ENCODE peak calls at places on chromosomes 5 and 9, in seven cellular contexts. X is cardiac muscle cell; W is CD8-positive, alpha-beta memory T cell; S is CD8-positive, alpha-beta T cell; K is stomach; Y is Caco-2; Q is A549. E is an unnamed sample.

GRCh38 chr5:40389591-40389990 is 290.1 kb upstream of the PTGER4 start:
- DNase-seq in X (no peak), W (no peak), S (no peak), K (no peak), Y (no peak), Q (no peak), E (no peak)

GRCh38 chr5:5788793-5789192 is 366.3 kb downstream of the ICE1 start:
- DNase-seq in X (no peak), W (no peak), S (no peak), K (no peak), Y (no peak), Q (no peak), E (no peak)

GRCh38 chr5:72134226-72134625 is 27.0 kb downstream of the MAP1B start:
- DNase-seq in X (no peak), W (no peak), S (no peak), K (no peak), Y (no peak), Q (no peak), E (no peak)

GRCh38 chr5:90947667-90948066 is 389.1 kb downstream of the ADGRV1 start:
- DNase-seq in X (no peak), W (no peak), S (no peak), K (no peak), Y (no peak), Q (no peak), E (no peak)

GRCh38 chr9:35406183-35406959 is 83.5 kb upstream of the RUSC2 start:
- DNase-seq in X (peak; percentile 48), W (no peak), S (no peak), K (peak; percentile 73), Y (no peak), Q (no peak), E (peak; percentile 56)

GRCh38 chr5:68368686-68369359 is 153.3 kb downstream of the PIK3R1 start:
- DNase-seq in X (no peak), W (no peak), S (no peak), K (no peak), Y (no peak), Q (no peak), E (no peak)

GRCh38 chr5:5140051-5141010 is at the start of gene ADAMTS16:
- DNase-seq in X (no peak), W (no peak), S (no peak), K (no peak), Y (no peak), Q (no peak), E (no peak)

GRCh38 chr5:155620819-155621410 is 607.4 kb downstream of the KIF4B start:
- DNase-seq in X (no peak), W (no peak), S (no peak), K (no peak), Y (no peak), Q (no peak), E (no peak)

GRCh38 chr5:141421489-141421855 is 621 bp downstream of the PCDHGA11 start:
- DNase-seq in X (no peak), W (no peak), S (no peak), K (no peak), Y (no peak), Q (no peak), E (no peak)
- H3K9me3 ChIP-seq in X (peaks cover 27% of the 10 kb centered on the region), W (peaks cover 13% of the 10 kb centered on the region), S (peaks cover 9% of the 10 kb centered on the region), K (peaks cover 100% of the 10 kb centered on the region), Y (peaks cover 14% of the 10 kb centered on the region), Q (peaks cover 73% of the 10 kb centered on the region), E (peaks cover 52% of the 10 kb centered on the region)

GRCh38 chr9:61669352-61669751 is 479.5 kb downstream of the SPATA31A7 start:
- DNase-seq in X (no peak), W (no peak), S (no peak), K (no peak), Y (no peak), Q (no peak), E (no peak)

GRCh38 chr9:61673664-61674381 is 484.0 kb downstream of the SPATA31A7 start:
- DNase-seq in X (no peak), W (no peak), S (no peak), K (no peak), Y (no peak), Q (no peak), E (no peak)

GRCh38 chr9:61673247-61673646 is 483.4 kb downstream of the SPATA31A7 start:
- DNase-seq in X (no peak), W (no peak), S (no peak), K (no peak), Y (no peak), Q (no peak), E (no peak)

GRCh38 chr9:61670616-61671015 is 480.8 kb downstream of the SPATA31A7 start:
- DNase-seq in X (no peak), W (no peak), S (no peak), K (no peak), Y (no peak), Q (no peak), E (no peak)

GRCh38 chr9:61671276-61671973 is 481.6 kb downstream of the SPATA31A7 start:
- DNase-seq in X (no peak), W (no peak), S (no peak), K (no peak), Y (no peak), Q (no peak), E (no peak)
- H3K9me3 ChIP-seq in X (no peaks in the 10 kb centered on the region), W (no peaks in the 10 kb centered on the region), S (no peaks in the 10 kb centered on the region), K (peaks cover 66% of the 10 kb centered on the region), Y (no peaks in the 10 kb centered on the region), Q (peaks cover 2% of the 10 kb centered on the region), E (no peaks in the 10 kb centered on the region)

DNA sequence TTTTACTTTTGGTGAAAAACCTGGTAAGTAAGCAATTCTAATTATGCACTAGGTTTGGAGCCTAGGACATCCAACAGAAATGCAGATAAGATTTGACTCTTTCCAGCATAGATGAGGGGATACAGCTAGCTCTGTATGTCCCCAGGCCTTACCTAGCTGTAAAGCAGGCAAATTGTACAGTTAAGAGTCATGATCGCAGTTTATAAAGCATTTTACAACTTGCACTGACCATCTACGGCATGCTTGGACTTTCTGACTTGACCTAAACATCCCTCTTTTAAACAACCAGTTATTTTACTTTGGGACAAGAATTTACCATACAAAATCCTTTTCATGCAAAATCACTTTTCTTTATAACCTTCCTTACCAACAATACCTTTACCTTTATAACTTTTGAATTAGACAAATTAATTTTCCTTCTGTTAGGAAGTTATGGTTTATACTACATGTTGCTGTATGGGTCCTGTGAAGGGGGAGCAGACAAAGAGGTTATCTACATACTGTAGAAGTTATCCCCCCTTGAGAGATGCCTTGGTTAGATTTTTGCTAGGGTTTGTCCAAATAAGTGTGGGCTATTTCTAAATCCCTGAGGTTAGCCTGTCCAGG is 36.8 kb downstream of the FGD3 start:
- DNase-seq in X (no peak), W (no peak), S (no peak), K (no peak), Y (peak; percentile 28), Q (peak; percentile 50), E (no peak)
- H3K9me3 ChIP-seq in X (no peaks in the 10 kb centered on the region), W (no peaks in the 10 kb centered on the region), S (no peaks in the 10 kb centered on the region), K (peaks cover 11% of the 10 kb centered on the region), Y (peaks cover 21% of the 10 kb centered on the region), Q (peaks cover 39% of the 10 kb centered on the region), E (peaks cover 97% of the 10 kb centered on the region)

GRCh38 chr5:141150993-141151325 is 1.1 kb downstream of the PCDHB6 start:
- DNase-seq in X (no peak), W (no peak), S (no peak), K (no peak), Y (no peak), Q (no peak), E (no peak)
- H3K9me3 ChIP-seq in X (no peaks in the 10 kb centered on the region), W (no peaks in the 10 kb centered on the region), S (peaks cover 4% of the 10 kb centered on the region), K (peaks cover 84% of the 10 kb centered on the region), Y (peaks cover 4% of the 10 kb centered on the region), Q (peaks cover 12% of the 10 kb centered on the region), E (peaks cover 10% of the 10 kb centered on the region)

GRCh38 chr9:25960235-25960634 is 282.0 kb upstream of the TUSC1 start:
- DNase-seq in X (no peak), W (no peak), S (no peak), K (no peak), Y (no peak), Q (no peak), E (no peak)
- H3K9me3 ChIP-seq in X (no peaks in the 10 kb centered on the region), W (peaks cover 5% of the 10 kb centered on the region), S (no peaks in the 10 kb centered on the region), K (peaks cover 15% of the 10 kb centered on the region), Y (no peaks in the 10 kb centered on the region), Q (peaks cover 8% of the 10 kb centered on the region), E (peaks cover 26% of the 10 kb centered on the region)

GRCh38 chr5:8721536-8721935 is 824.3 kb downstream of the SEMA5A start:
- DNase-seq in X (no peak), W (no peak), S (no peak), K (no peak), Y (no peak), Q (no peak), E (no peak)
- H3K9me3 ChIP-seq in X (no peaks in the 10 kb centered on the region), W (no peaks in the 10 kb centered on the region), S (no peaks in the 10 kb centered on the region), K (no peaks in the 10 kb centered on the region), Y (no peaks in the 10 kb centered on the region), Q (no peaks in the 10 kb centered on the region), E (no peaks in the 10 kb centered on the region)

DNA sequence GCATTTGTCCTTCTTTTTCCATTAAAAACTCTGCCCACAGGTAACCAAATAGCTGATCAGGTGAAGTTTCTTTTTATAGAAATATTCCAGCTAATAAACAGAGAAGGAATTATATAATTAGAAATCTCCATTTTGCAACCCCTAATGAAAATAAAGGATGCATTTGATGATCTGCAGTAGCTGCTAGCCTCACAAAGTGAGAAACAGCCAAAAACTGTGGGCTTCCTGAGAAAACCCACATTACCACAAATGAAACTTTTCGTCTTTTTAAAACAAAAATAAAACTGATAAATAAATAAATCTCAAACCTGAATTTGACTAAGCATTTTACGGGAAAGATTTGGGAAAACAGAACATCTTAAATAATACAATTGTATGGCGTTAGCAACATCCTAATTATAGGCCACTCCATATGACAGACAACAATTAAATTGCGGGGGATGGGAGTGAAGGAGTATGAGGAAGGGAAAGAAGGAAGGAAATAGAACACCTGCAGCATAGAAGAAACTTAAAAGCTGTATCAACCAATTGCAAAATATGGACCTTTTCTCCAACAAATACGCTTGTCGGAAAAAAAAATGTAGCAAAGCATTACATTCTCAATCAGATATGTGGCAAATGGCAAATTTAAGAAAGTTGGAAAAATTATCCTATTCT is 283.0 kb upstream of the ITGA1 start:
- DNase-seq in X (no peak), W (no peak), S (no peak), K (no peak), Y (no peak), Q (no peak), E (no peak)
- H3K9me3 ChIP-seq in X (no peaks in the 10 kb centered on the region), W (no peaks in the 10 kb centered on the region), S (no peaks in the 10 kb centered on the region), K (no peaks in the 10 kb centered on the region), Y (no peaks in the 10 kb centered on the region), Q (no peaks in the 10 kb centered on the region), E (no peaks in the 10 kb centered on the region)

GRCh38 chr5:136600306-136600705 is 235.0 kb upstream of the TRPC7 start:
- DNase-seq in X (no peak), W (no peak), S (no peak), K (no peak), Y (no peak), Q (no peak), E (no peak)
- H3K9me3 ChIP-seq in X (no peaks in the 10 kb centered on the region), W (no peaks in the 10 kb centered on the region), S (no peaks in the 10 kb centered on the region), K (peaks cover 31% of the 10 kb centered on the region), Y (peaks cover 10% of the 10 kb centered on the region), Q (no peaks in the 10 kb centered on the region), E (peaks cover 38% of the 10 kb centered on the region)

DNA sequence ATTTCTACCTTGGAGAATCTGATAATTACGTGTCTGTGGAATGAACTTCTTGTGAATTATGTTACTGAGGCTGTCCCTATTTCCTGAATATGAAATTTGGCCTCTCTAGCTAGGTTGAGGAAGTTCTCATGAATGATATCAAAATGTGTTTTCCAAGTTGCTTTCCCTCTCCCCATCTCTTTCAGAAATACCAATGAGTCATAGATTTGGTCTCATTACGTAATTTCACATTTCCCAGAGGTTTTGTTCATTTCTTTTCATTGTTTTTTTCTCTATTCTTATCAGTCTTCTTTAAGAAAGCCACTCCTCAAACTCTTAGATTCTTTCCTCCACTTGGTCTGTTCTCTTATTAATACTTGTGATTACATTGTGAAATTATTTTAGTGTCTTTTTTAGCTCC is 923.8 kb upstream of the CDH9 start:
- DNase-seq in X (peak; percentile 67), W (no peak), S (no peak), K (no peak), Y (no peak), Q (no peak), E (no peak)
- H3K9me3 ChIP-seq in X (no peaks in the 10 kb centered on the region), W (no peaks in the 10 kb centered on the region), S (peaks cover 5% of the 10 kb centered on the region), K (peaks cover 37% of the 10 kb centered on the region), Y (peaks cover 4% of the 10 kb centered on the region), Q (no peaks in the 10 kb centered on the region), E (peaks cover 8% of the 10 kb centered on the region)

E was measured in NT2/D1.